ENCODE peak calls at places on chromosomes 11 and 22, in eight cellular contexts. B is stomach, Z is HAP-1, P is A549, U is neural progenitor cell, V is WERI-Rb-1, F is K562, R is mammary epithelial cell. G is an unnamed sample.
A peak's percentile ranks its signal among the peaks of the same experiment; 100 is the strongest.

GRCh38 chr11:112784323-112785073 is 176.7 kb upstream of the NCAM1 start:
- DNase-seq in B (no peak), R (no peak), P (no peak), U (peak; percentile 39), V (peak; percentile 95), Z (no peak), F (no peak), G (no peak)

GRCh38 chr11:100925935-100926334 is 203.7 kb downstream of the PGR start:
- DNase-seq in Z (no peak), B (no peak), U (no peak), V (no peak), P (peak; percentile 41), F (peak; percentile 21), R (peak; percentile 60), G (no peak)

GRCh38 chr11:123300874-123301695 is 106.0 kb upstream of the CLMP start:
- DNase-seq in V (no peak), U (no peak), Z (no peak), F (peak; percentile 6), R (peak; percentile 30), P (peak; percentile 13), B (no peak), G (no peak)

GRCh38 chr11:112962854-112963367 is 1.7 kb downstream of the NCAM1 start:
- DNase-seq in F (no peak), B (peak; percentile 72), U (peak; percentile 84), R (no peak), Z (no peak), V (peak; percentile 91), P (no peak), G (no peak)

GRCh38 chr11:62665075-62665629 is at the start of the genes C11orf98 and CSKMT:
- DNase-seq in V (peak; percentile 96), U (peak; percentile 96), B (peak; percentile 95), P (peak; percentile 93), R (peak; percentile 91), Z (peak; percentile 96), F (peak; percentile 96), G (peak; percentile 86)

GRCh38 chr11:32173435-32173834 is 82.6 kb downstream of the RCN1 start:
- DNase-seq in U (peak; percentile 86), F (peak; percentile 35), B (peak; percentile 61), V (peak; percentile 67), R (peak; percentile 32), P (peak; percentile 41), Z (peak; percentile 62), G (no peak)

GRCh38 chr11:78373689-78374088 is 43.9 kb downstream of the GAB2 start:
- DNase-seq in B (no peak), U (peak; percentile 47), V (no peak), Z (no peak), F (no peak), R (no peak), P (no peak), G (no peak)

GRCh38 chr22:20316217-20316843 is 3.5 kb downstream of the DGCR6L start:
- DNase-seq in Z (no peak), R (no peak), U (peak; percentile 0), B (peak; percentile 9), F (peak; percentile 9), V (no peak), P (no peak), G (no peak)

GRCh38 chr22:28674121-28674563 is 5.5 kb downstream of the TTC28 start:
- DNase-seq in Z (no peak), R (peak; percentile 68), U (no peak), F (peak; percentile 57), P (no peak), B (no peak), V (no peak), G (peak; percentile 18)

GRCh38 chr11:91653091-91653754 is 571.4 kb upstream of the FAT3 start:
- DNase-seq in U (no peak), V (no peak), P (no peak), R (peak; percentile 2), Z (no peak), B (no peak), F (no peak), G (no peak)

GRCh38 chr11:35029979-35030378 is 109.0 kb upstream of the CD44 start:
- DNase-seq in U (no peak), B (no peak), V (no peak), Z (no peak), R (peak; percentile 79), F (peak; percentile 79), P (peak; percentile 65), G (no peak)

GRCh38 chr11:58505849-58506248 is 2.1 kb downstream of the OR5B21 start:
- DNase-seq in R (no peak), U (no peak), V (no peak), P (no peak), Z (no peak), F (no peak), B (no peak), G (no peak)

GRCh38 chr22:18033204-18033998 is 9.0 kb upstream of the MICAL3 start:
- DNase-seq in P (no peak), F (no peak), U (no peak), V (no peak), R (no peak), B (no peak), Z (no peak), G (no peak)

GRCh38 chr22:32628626-32629587 is 154.3 kb downstream of the FBXO7 start:
- DNase-seq in F (no peak), V (no peak), P (no peak), U (no peak), R (no peak), B (no peak), Z (no peak), G (no peak)

GRCh38 chr11:67268036-67268683 is 1.9 kb downstream of the GRK2 start:
- DNase-seq in V (no peak), F (no peak), B (no peak), P (no peak), U (no peak), R (no peak), Z (no peak), G (no peak)

GRCh38 chr11:93608280-93608862 is 53.1 kb upstream of the CEP295 start:
- DNase-seq in R (peak; percentile 18), F (peak; percentile 4), V (no peak), U (no peak), Z (no peak), B (no peak), P (no peak), G (no peak)

GRCh38 chr22:50530280-50530856 is 556 bp upstream of the TYMP start:
- DNase-seq in U (peak; percentile 52), B (peak; percentile 91), R (no peak), F (no peak), P (peak; percentile 89), Z (peak; percentile 81), V (no peak), G (no peak)

DNA sequence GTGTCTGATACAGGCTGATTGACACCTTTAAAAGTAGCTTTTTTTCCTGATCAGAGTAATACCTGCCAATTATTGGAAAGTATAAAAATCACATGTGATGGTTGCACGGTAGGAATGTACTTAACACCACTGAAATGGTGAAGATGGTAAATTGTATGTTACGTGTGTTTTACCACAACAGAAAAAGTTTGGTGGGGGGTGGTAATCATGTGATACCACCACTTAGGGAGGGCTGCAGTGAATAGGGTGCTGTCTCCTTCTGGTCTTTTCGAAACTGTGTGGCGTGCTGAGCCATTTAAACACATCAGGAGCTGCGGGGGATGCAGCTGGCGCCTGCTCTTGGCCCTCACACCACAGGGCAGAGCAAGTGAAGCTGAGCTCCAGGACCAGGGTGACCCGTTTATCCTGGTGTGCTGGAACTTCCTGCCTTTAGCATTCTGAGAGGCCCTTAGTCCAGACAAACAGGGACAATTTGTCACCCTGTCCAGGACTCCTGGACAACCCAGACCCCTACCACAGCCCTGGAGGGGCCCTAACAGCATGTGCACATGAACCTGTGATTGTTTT is 2.6 kb downstream of the SYNGR1 start:
- DNase-seq in B (no peak), V (no peak), F (no peak), P (no peak), Z (no peak), R (no peak), U (no peak), G (no peak)
- H3K9me3 ChIP-seq in B (no peaks in the 10 kb centered on the region), V (no peaks in the 10 kb centered on the region), F (no peaks in the 10 kb centered on the region), P (no peaks in the 10 kb centered on the region), Z (no peaks in the 10 kb centered on the region), R (no peaks in the 10 kb centered on the region), U (no peaks in the 10 kb centered on the region), G (no peaks in the 10 kb centered on the region)

GRCh38 chr11:72586591-72587090 is 87.6 kb downstream of the PDE2A start:
- DNase-seq in U (no peak), R (no peak), Z (no peak), F (peak; percentile 45), P (no peak), V (peak; percentile 43), B (no peak), G (no peak)

GRCh38 chr11:72585762-72586590 is 88.2 kb downstream of the PDE2A start:
- DNase-seq in Z (peak; percentile 81), U (peak; percentile 84), B (peak; percentile 80), R (peak; percentile 53), V (peak; percentile 67), P (peak; percentile 64), F (peak; percentile 81), G (peak; percentile 40)

GRCh38 chr11:72584293-72584921 is 89.8 kb downstream of the PDE2A start:
- DNase-seq in Z (peak; percentile 26), V (no peak), R (no peak), F (no peak), P (no peak), B (peak; percentile 48), U (peak; percentile 64), G (peak; percentile 38)

GRCh38 chr11:72583616-72584292 is 90.5 kb downstream of the PDE2A start:
- DNase-seq in Z (no peak), B (no peak), U (no peak), F (no peak), V (no peak), P (no peak), R (no peak), G (no peak)

DNA sequence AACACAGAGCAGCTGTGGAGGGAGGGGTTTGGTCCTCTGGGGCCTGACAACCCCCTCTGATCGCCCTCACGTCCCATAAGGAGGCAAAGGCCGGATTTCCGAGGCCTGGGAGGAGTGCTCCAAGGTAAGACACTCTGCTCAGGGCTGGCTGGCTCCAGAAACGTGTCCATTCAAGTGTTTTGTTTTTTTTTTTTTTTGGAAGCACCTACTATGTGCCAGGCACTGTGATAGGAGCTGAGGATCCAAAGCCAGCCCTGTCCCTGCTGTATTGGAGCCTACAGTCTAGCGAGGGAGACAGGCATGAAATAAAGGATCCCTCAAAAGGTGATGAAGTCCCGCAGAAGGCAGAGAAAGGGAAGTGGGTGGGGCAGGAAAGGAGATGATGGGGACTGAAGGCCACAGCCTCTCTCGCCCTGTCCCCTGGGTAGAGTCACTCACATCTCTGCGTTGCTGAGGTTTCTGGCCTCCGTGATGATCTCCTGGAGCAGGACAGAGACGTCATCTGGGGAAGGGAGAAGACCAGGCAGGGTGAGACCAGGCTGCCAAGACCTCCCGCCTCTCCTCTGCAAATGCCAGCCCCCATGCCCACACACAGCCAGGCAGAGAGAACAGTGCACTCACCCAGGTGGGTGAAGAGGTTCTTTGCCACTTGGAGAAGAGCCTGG is 89.2 kb downstream of the PDE2A start:
- DNase-seq in U (no peak), Z (no peak), F (no peak), B (no peak), P (no peak), R (no peak), V (no peak), G (no peak)
- H3K9me3 ChIP-seq in U (no peaks in the 10 kb centered on the region), Z (no peaks in the 10 kb centered on the region), F (no peaks in the 10 kb centered on the region), B (no peaks in the 10 kb centered on the region), P (no peaks in the 10 kb centered on the region), R (no peaks in the 10 kb centered on the region), V (no peaks in the 10 kb centered on the region), G (no peaks in the 10 kb centered on the region)

GRCh38 chr22:16987822-16988221 is 20.2 kb downstream of the GAB4 start:
- DNase-seq in R (no peak), P (no peak), V (no peak), F (no peak), B (no peak), Z (no peak), U (no peak), G (no peak)
- H3K9me3 ChIP-seq in R (peaks cover 3% of the 10 kb centered on the region), P (no peaks in the 10 kb centered on the region), V (peaks cover 6% of the 10 kb centered on the region), F (no peaks in the 10 kb centered on the region), B (peaks cover 21% of the 10 kb centered on the region), Z (no peaks in the 10 kb centered on the region), U (no peaks in the 10 kb centered on the region), G (no peaks in the 10 kb centered on the region)

GRCh38 chr11:74866557-74866956 is 82.3 kb downstream of the XRRA1 start:
- DNase-seq in V (no peak), B (no peak), Z (no peak), F (no peak), U (no peak), R (no peak), P (no peak), G (no peak)
- H3K9me3 ChIP-seq in V (peaks cover 20% of the 10 kb centered on the region), B (peaks cover 82% of the 10 kb centered on the region), Z (peaks cover 21% of the 10 kb centered on the region), F (peaks cover 29% of the 10 kb centered on the region), U (peaks cover 33% of the 10 kb centered on the region), R (peaks cover 11% of the 10 kb centered on the region), P (peaks cover 45% of the 10 kb centered on the region), G (peaks cover 22% of the 10 kb centered on the region)

G was measured in T-helper 17 cell.